ENCODE peak calls at places on chromosomes 5 and 9, in nine cellular contexts. I is transverse colon, C is A549, U is H1, A is stomach, Y is GM12878, S is ovary, Q is SK-N-SH, X is sigmoid colon. F is an unnamed sample.
A peak's percentile ranks its signal among the peaks of the same experiment; 100 is the strongest.

GRCh38 chr9:80040457-80040856 is 468.7 kb downstream of the TLE4 start:
- DNase-seq in Q (no peak), I (no peak), C (no peak), Y (no peak), X (no peak), S (no peak), U (no peak), A (no peak), F (no peak)

GRCh38 chr9:4048441-4048840 is 251.4 kb downstream of the GLIS3 start:
- DNase-seq in C (peak; percentile 10), X (no peak), Y (no peak), S (no peak), U (no peak), A (no peak), I (no peak), Q (no peak), F (no peak)

GRCh38 chr5:158538506-158539074 is 561.1 kb downstream of the EBF1 start:
- DNase-seq in X (no peak), C (no peak), U (peak; percentile 46), S (no peak), A (no peak), Q (no peak), Y (peak; percentile 27), I (no peak), F (no peak)

GRCh38 chr9:14348241-14349140 is 34.5 kb upstream of the NFIB start:
- DNase-seq in Q (peak; percentile 16), X (no peak), C (no peak), A (no peak), Y (no peak), S (no peak), I (no peak), U (peak; percentile 64), F (no peak)

GRCh38 chr5:109479260-109479860 is 69.6 kb upstream of the PJA2 start:
- DNase-seq in I (no peak), C (peak; percentile 5), U (no peak), S (no peak), Q (no peak), Y (no peak), X (no peak), A (no peak), F (no peak)

GRCh38 chr5:16975950-16976624 is 40.0 kb upstream of the MYO10 start:
- DNase-seq in Q (no peak), S (no peak), A (no peak), U (no peak), C (no peak), I (no peak), Y (peak; percentile 23), X (no peak), F (no peak)

GRCh38 chr5:177496111-177497010 is 1.0 kb downstream of the PDLIM7 start:
- DNase-seq in S (peak; percentile 86), X (peak; percentile 97), Q (peak; percentile 83), Y (no peak), U (peak; percentile 83), A (peak; percentile 51), I (peak; percentile 65), C (peak; percentile 93), F (peak; percentile 56)

GRCh38 chr5:143966280-143966679 is 154.3 kb downstream of the HMHB1 start:
- DNase-seq in Q (no peak), X (no peak), S (no peak), C (no peak), Y (no peak), A (no peak), I (no peak), U (no peak), F (no peak)

GRCh38 chr5:128644863-128645262 is 106.8 kb upstream of the FBN2 start:
- DNase-seq in C (no peak), Q (no peak), I (no peak), X (no peak), S (no peak), Y (no peak), U (no peak), A (no peak), F (no peak)

GRCh38 chr5:1509346-1510085 is 14.2 kb downstream of the LPCAT1 start:
- DNase-seq in X (peak; percentile 52), S (peak; percentile 10), I (no peak), Q (no peak), A (peak; percentile 22), Y (no peak), C (no peak), U (peak; percentile 40), F (peak; percentile 10)

GRCh38 chr9:36485647-36486453 is 85.8 kb upstream of the RNF38 start:
- DNase-seq in S (no peak), Y (no peak), A (no peak), X (peak; percentile 70), U (peak; percentile 61), I (peak; percentile 26), Q (peak; percentile 34), C (no peak), F (no peak)

GRCh38 chr9:13410566-13411031 is 131.1 kb upstream of the MPDZ start:
- DNase-seq in Q (no peak), Y (no peak), C (no peak), X (no peak), A (no peak), S (no peak), I (no peak), U (no peak), F (no peak)

GRCh38 chr5:73412597-73412988 is 36.0 kb downstream of the FOXD1 start:
- DNase-seq in X (no peak), Y (no peak), S (no peak), U (no peak), I (no peak), A (no peak), C (peak; percentile 13), Q (no peak), F (no peak)

GRCh38 chr5:172446336-172447051 is 7.8 kb downstream of the SH3PXD2B start:
- DNase-seq in I (no peak), C (no peak), X (no peak), Q (peak; percentile 54), A (no peak), S (peak; percentile 61), Y (no peak), U (no peak), F (no peak)

GRCh38 chr5:32297181-32298055 is 15.3 kb downstream of the MTMR12 start:
- DNase-seq in C (no peak), Q (no peak), S (no peak), X (no peak), I (peak; percentile 25), A (no peak), Y (no peak), U (no peak), F (no peak)

GRCh38 chr9:127162567-127163365 is 40.3 kb upstream of the ANGPTL2 start:
- DNase-seq in Y (no peak), U (no peak), S (peak; percentile 6), A (peak; percentile 11), X (peak; percentile 50), I (no peak), C (no peak), Q (no peak), F (no peak)

DNA sequence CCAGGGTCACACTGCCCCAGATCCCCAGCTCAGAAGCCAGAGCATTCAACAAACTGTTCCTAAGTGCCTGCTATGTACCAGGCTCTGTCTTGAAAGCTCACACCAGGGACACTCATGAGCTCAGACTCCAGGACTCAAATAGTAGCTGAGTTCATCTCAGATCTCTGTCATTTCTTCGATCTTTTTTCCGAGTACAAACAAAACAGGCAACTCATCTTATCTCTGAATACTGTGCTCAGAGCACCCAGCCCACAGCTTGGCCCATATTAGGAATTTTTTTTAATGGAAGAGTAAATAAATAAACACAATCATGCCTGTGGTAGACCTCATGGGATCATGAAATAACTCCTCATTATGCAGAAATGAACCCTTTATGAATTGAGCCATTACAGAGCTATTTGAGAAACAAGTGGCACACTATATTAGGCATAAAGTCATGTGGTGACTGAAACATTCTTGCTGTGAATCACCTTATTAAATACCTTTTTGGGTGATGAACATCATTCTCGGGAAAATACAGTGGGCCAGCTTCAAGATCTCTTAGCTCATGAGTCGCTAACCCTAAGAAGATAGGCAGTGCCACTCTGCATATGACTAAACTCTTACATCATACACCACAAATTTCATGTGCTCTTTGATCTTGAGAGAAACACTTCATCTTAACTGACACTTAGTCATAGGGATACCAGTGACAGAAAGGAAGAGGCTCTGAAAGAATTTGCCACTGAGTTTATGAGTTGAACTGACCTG is 9.9 kb downstream of the SH3RF2 start:
- DNase-seq in C (peak; percentile 41), I (no peak), Q (peak; percentile 14), X (no peak), Y (peak; percentile 27), A (no peak), U (no peak), S (no peak), F (no peak)
- TF ChIP-seq EP300 in C (no peak), I (no peak), Q (peak; percentile 83), X (no peak), Y (no peak), A (no peak), U (no peak), S (no peak), F (no peak)

GRCh38 chr5:64207978-64208377 is 42.3 kb downstream of the RNF180 start:
- DNase-seq in A (no peak), Q (no peak), U (no peak), S (no peak), X (no peak), C (no peak), Y (no peak), I (no peak), F (no peak)

GRCh38 chr5:64199425-64199824 is 33.8 kb downstream of the RNF180 start:
- DNase-seq in U (no peak), S (no peak), X (no peak), I (no peak), Y (no peak), A (no peak), Q (no peak), C (no peak), F (no peak)

GRCh38 chr5:64206653-64207052 is 41.0 kb downstream of the RNF180 start:
- DNase-seq in U (no peak), X (no peak), Q (no peak), S (no peak), A (no peak), I (no peak), Y (no peak), C (no peak), F (no peak)

GRCh38 chr5:64201986-64202385 is 36.3 kb downstream of the RNF180 start:
- DNase-seq in I (no peak), A (no peak), C (no peak), Y (no peak), S (no peak), Q (no peak), X (no peak), U (no peak), F (no peak)
- TF ChIP-seq EP300 in I (no peak), A (no peak), C (no peak), Y (no peak), S (no peak), Q (no peak), X (no peak), U (no peak), F (no peak)

GRCh38 chr9:98230789-98231188 is 24.7 kb downstream of the TBC1D2 start:
- DNase-seq in U (no peak), Q (no peak), C (no peak), X (no peak), S (no peak), Y (peak; percentile 2), I (no peak), A (no peak), F (no peak)
- TF ChIP-seq EP300 in U (no peak), Q (no peak), C (no peak), X (no peak), S (no peak), Y (no peak), I (no peak), A (no peak), F (no peak)

DNA sequence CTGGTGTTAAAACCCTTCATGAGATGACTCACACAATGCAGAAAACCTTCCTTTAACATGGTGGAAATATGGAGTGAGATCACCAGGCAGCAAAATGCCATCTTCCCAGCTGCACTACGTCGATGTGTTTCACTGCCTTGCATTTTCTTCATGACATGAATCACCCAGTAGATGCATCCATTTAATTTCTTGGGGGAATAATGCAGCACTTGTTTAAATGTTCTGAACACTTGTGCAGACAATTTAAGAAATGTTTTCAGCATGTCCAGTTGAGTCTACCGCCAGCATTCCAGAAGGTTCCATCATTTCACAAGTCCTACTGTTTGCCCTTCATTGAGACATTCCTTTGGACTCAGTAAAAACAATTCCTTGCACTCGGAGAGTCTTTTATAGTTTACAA is 81.6 kb downstream of the ADAMTS16 start:
- DNase-seq in C (no peak), Y (no peak), I (no peak), Q (no peak), S (no peak), A (no peak), U (no peak), X (no peak), F (no peak)
- TF ChIP-seq EP300 in C (no peak), Y (no peak), I (no peak), Q (no peak), S (no peak), A (no peak), U (no peak), X (no peak), F (no peak)